ENCODE peak calls at places on chromosomes 11 and 22, in nine cellular contexts. One of them, this sample, is unnamed.

GRCh38 chr22:50271519-50271970 is 1.4 kb upstream of the MAPK11 start:
- DNase-seq in foreskin keratinocyte: no peak
- DNase-seq in Caki2: peak
- DNase-seq in caudate nucleus: no peak
- DNase-seq in LoVo: peak
- DNase-seq in small intestine: peak
- DNase-seq in suprapubic skin: no peak
- DNase-seq in mucosa of gallbladder: peak
- DNase-seq in cardiac fibroblast: peak
- DNase-seq in this sample: no peak

GRCh38 chr11:11476971-11477645 is 124.1 kb upstream of the CSNK2A3 start:
- DNase-seq in LoVo: no peak
- DNase-seq in caudate nucleus: peak
- DNase-seq in cardiac fibroblast: no peak
- DNase-seq in Caki2: no peak
- DNase-seq in small intestine: no peak
- DNase-seq in suprapubic skin: no peak
- DNase-seq in mucosa of gallbladder: no peak
- DNase-seq in foreskin keratinocyte: peak
- DNase-seq in this sample: no peak

GRCh38 chr22:19868773-19869471 is 14.2 kb upstream of the GNB1L start:
- DNase-seq in mucosa of gallbladder: no peak
- DNase-seq in caudate nucleus: peak
- DNase-seq in foreskin keratinocyte: peak
- DNase-seq in small intestine: peak
- DNase-seq in suprapubic skin: peak
- DNase-seq in Caki2: no peak
- DNase-seq in cardiac fibroblast: no peak
- DNase-seq in LoVo: no peak
- DNase-seq in this sample: no peak

GRCh38 chr11:35688023-35688422 is 25.4 kb downstream of the TRIM44 start:
- DNase-seq in cardiac fibroblast: peak
- DNase-seq in LoVo: no peak
- DNase-seq in Caki2: no peak
- DNase-seq in small intestine: no peak
- DNase-seq in mucosa of gallbladder: no peak
- DNase-seq in foreskin keratinocyte: peak
- DNase-seq in suprapubic skin: no peak
- DNase-seq in caudate nucleus: no peak
- DNase-seq in this sample: no peak

GRCh38 chr11:126434950-126435335 is 79.5 kb downstream of the ST3GAL4 start:
- DNase-seq in caudate nucleus: no peak
- DNase-seq in Caki2: no peak
- DNase-seq in small intestine: no peak
- DNase-seq in cardiac fibroblast: no peak
- DNase-seq in LoVo: no peak
- DNase-seq in mucosa of gallbladder: no peak
- DNase-seq in foreskin keratinocyte: no peak
- DNase-seq in suprapubic skin: no peak
- DNase-seq in this sample: no peak

GRCh38 chr11:2460540-2461252 is 15.9 kb downstream of the KCNQ1 start:
- DNase-seq in foreskin keratinocyte: no peak
- DNase-seq in small intestine: peak
- DNase-seq in Caki2: no peak
- DNase-seq in LoVo: no peak
- DNase-seq in mucosa of gallbladder: no peak
- DNase-seq in suprapubic skin: peak
- DNase-seq in cardiac fibroblast: no peak
- DNase-seq in caudate nucleus: no peak
- DNase-seq in this sample: no peak

GRCh38 chr11:94767701-94768601 is at the start of gene AMOTL1:
- DNase-seq in foreskin keratinocyte: peak
- DNase-seq in LoVo: no peak
- DNase-seq in small intestine: peak
- DNase-seq in cardiac fibroblast: peak
- DNase-seq in Caki2: peak
- DNase-seq in mucosa of gallbladder: peak
- DNase-seq in suprapubic skin: peak
- DNase-seq in caudate nucleus: peak
- DNase-seq in this sample: no peak

GRCh38 chr11:128759597-128759996 is 65.7 kb downstream of the FLI1 start:
- DNase-seq in LoVo: no peak
- DNase-seq in Caki2: no peak
- DNase-seq in small intestine: no peak
- DNase-seq in caudate nucleus: no peak
- DNase-seq in mucosa of gallbladder: no peak
- DNase-seq in suprapubic skin: no peak
- DNase-seq in cardiac fibroblast: peak
- DNase-seq in foreskin keratinocyte: peak
- DNase-seq in this sample: no peak

GRCh38 chr11:3637201-3637600 is 4.6 kb downstream of the ART5 start:
- DNase-seq in foreskin keratinocyte: no peak
- DNase-seq in suprapubic skin: no peak
- DNase-seq in cardiac fibroblast: no peak
- DNase-seq in small intestine: no peak
- DNase-seq in Caki2: no peak
- DNase-seq in mucosa of gallbladder: no peak
- DNase-seq in caudate nucleus: no peak
- DNase-seq in LoVo: no peak
- DNase-seq in this sample: no peak

GRCh38 chr22:36510966-36511881 is 4.4 kb upstream of the FOXRED2 start:
- DNase-seq in cardiac fibroblast: peak
- DNase-seq in foreskin keratinocyte: peak
- DNase-seq in caudate nucleus: no peak
- DNase-seq in suprapubic skin: no peak
- DNase-seq in small intestine: peak
- DNase-seq in Caki2: peak
- DNase-seq in mucosa of gallbladder: peak
- DNase-seq in LoVo: peak
- DNase-seq in this sample: no peak

GRCh38 chr11:75697906-75698563 is 19.6 kb upstream of the MOGAT2 start:
- DNase-seq in cardiac fibroblast: no peak
- DNase-seq in caudate nucleus: no peak
- DNase-seq in Caki2: no peak
- DNase-seq in foreskin keratinocyte: peak
- DNase-seq in suprapubic skin: no peak
- DNase-seq in LoVo: peak
- DNase-seq in small intestine: no peak
- DNase-seq in mucosa of gallbladder: no peak
- DNase-seq in this sample: no peak

GRCh38 chr22:22687638-22688500 is 43.5 kb downstream of the GGTLC2 start:
- DNase-seq in cardiac fibroblast: peak
- DNase-seq in small intestine: peak
- DNase-seq in LoVo: peak
- DNase-seq in foreskin keratinocyte: peak
- DNase-seq in Caki2: peak
- DNase-seq in mucosa of gallbladder: peak
- DNase-seq in suprapubic skin: no peak
- DNase-seq in caudate nucleus: no peak
- DNase-seq in this sample: peak

GRCh38 chr11:64611961-64612646 is 21.1 kb downstream of the SLC22A12 start:
- DNase-seq in LoVo: no peak
- DNase-seq in foreskin keratinocyte: no peak
- DNase-seq in mucosa of gallbladder: no peak
- DNase-seq in small intestine: no peak
- DNase-seq in cardiac fibroblast: no peak
- DNase-seq in caudate nucleus: no peak
- DNase-seq in suprapubic skin: no peak
- DNase-seq in Caki2: no peak
- DNase-seq in this sample: no peak

GRCh38 chr11:125883375-125883774 is 4.1 kb upstream of the HYLS1 start:
- DNase-seq in Caki2: no peak
- DNase-seq in foreskin keratinocyte: no peak
- DNase-seq in LoVo: no peak
- DNase-seq in suprapubic skin: no peak
- DNase-seq in small intestine: peak
- DNase-seq in mucosa of gallbladder: no peak
- DNase-seq in caudate nucleus: no peak
- DNase-seq in cardiac fibroblast: no peak
- DNase-seq in this sample: no peak

GRCh38 chr11:35162795-35163194 is 23.8 kb downstream of the CD44 start:
- DNase-seq in cardiac fibroblast: peak
- DNase-seq in caudate nucleus: no peak
- DNase-seq in foreskin keratinocyte: no peak
- DNase-seq in suprapubic skin: no peak
- DNase-seq in mucosa of gallbladder: no peak
- DNase-seq in small intestine: no peak
- DNase-seq in LoVo: no peak
- DNase-seq in Caki2: no peak
- DNase-seq in this sample: no peak

GRCh38 chr22:21697866-21698265 is 32.1 kb downstream of the PPIL2 start:
- DNase-seq in mucosa of gallbladder: no peak
- DNase-seq in cardiac fibroblast: peak
- DNase-seq in Caki2: no peak
- DNase-seq in LoVo: no peak
- DNase-seq in caudate nucleus: no peak
- DNase-seq in suprapubic skin: no peak
- DNase-seq in foreskin keratinocyte: no peak
- DNase-seq in small intestine: no peak
- DNase-seq in this sample: no peak

GRCh38 chr11:33294797-33295196 is 37.6 kb downstream of the HIPK3 start:
- DNase-seq in Caki2: no peak
- DNase-seq in LoVo: no peak
- DNase-seq in caudate nucleus: no peak
- DNase-seq in cardiac fibroblast: no peak
- DNase-seq in mucosa of gallbladder: no peak
- DNase-seq in foreskin keratinocyte: no peak
- DNase-seq in small intestine: no peak
- DNase-seq in suprapubic skin: no peak
- DNase-seq in this sample: no peak

GRCh38 chr11:110079726-110080125 is 13.5 kb upstream of the ZC3H12C start:
- DNase-seq in small intestine: no peak
- DNase-seq in foreskin keratinocyte: no peak
- DNase-seq in mucosa of gallbladder: no peak
- DNase-seq in Caki2: no peak
- DNase-seq in suprapubic skin: no peak
- DNase-seq in LoVo: no peak
- DNase-seq in cardiac fibroblast: no peak
- DNase-seq in caudate nucleus: no peak
- DNase-seq in this sample: no peak

GRCh38 chr22:38317995-38318715 is 922 bp upstream of the CSNK1E start:
- DNase-seq in LoVo: peak
- DNase-seq in mucosa of gallbladder: peak
- DNase-seq in Caki2: peak
- DNase-seq in cardiac fibroblast: peak
- DNase-seq in suprapubic skin: no peak
- DNase-seq in foreskin keratinocyte: peak
- DNase-seq in caudate nucleus: no peak
- DNase-seq in small intestine: peak
- DNase-seq in this sample: peak

GRCh38 chr11:82932564-82932963 is 31.0 kb downstream of the DDIAS start:
- DNase-seq in mucosa of gallbladder: no peak
- DNase-seq in small intestine: no peak
- DNase-seq in caudate nucleus: no peak
- DNase-seq in suprapubic skin: no peak
- DNase-seq in Caki2: no peak
- DNase-seq in LoVo: no peak
- DNase-seq in foreskin keratinocyte: no peak
- DNase-seq in cardiac fibroblast: no peak
- DNase-seq in this sample: no peak

GRCh38 chr11:35035894-35036408 is 103.0 kb upstream of the CD44 start:
- DNase-seq in small intestine: no peak
- DNase-seq in mucosa of gallbladder: no peak
- DNase-seq in Caki2: peak
- DNase-seq in suprapubic skin: no peak
- DNase-seq in LoVo: no peak
- DNase-seq in cardiac fibroblast: peak
- DNase-seq in caudate nucleus: no peak
- DNase-seq in foreskin keratinocyte: peak
- DNase-seq in this sample: peak

GRCh38 chr22:35023692-35024363 is 42.1 kb upstream of the ISX start:
- DNase-seq in LoVo: peak
- DNase-seq in suprapubic skin: peak
- DNase-seq in cardiac fibroblast: peak
- DNase-seq in Caki2: peak
- DNase-seq in caudate nucleus: peak
- DNase-seq in small intestine: peak
- DNase-seq in mucosa of gallbladder: peak
- DNase-seq in foreskin keratinocyte: peak
- DNase-seq in this sample: no peak

GRCh38 chr11:66846671-66847091 is 3.4 kb downstream of the RCE1 start:
- DNase-seq in cardiac fibroblast: peak
- DNase-seq in LoVo: no peak
- DNase-seq in caudate nucleus: no peak
- DNase-seq in Caki2: no peak
- DNase-seq in suprapubic skin: peak
- DNase-seq in small intestine: no peak
- DNase-seq in foreskin keratinocyte: no peak
- DNase-seq in mucosa of gallbladder: no peak
- DNase-seq in this sample: no peak

GRCh38 chr11:69995697-69996096 is 82.4 kb upstream of the ANO1 start:
- DNase-seq in foreskin keratinocyte: no peak
- DNase-seq in LoVo: no peak
- DNase-seq in small intestine: no peak
- DNase-seq in suprapubic skin: no peak
- DNase-seq in cardiac fibroblast: no peak
- DNase-seq in mucosa of gallbladder: no peak
- DNase-seq in Caki2: no peak
- DNase-seq in caudate nucleus: no peak
- DNase-seq in this sample: no peak

GRCh38 chr11:71498091-71498490 is 29.0 kb upstream of the KRTAP5-7 start:
- DNase-seq in LoVo: no peak
- DNase-seq in cardiac fibroblast: no peak
- DNase-seq in mucosa of gallbladder: no peak
- DNase-seq in suprapubic skin: no peak
- DNase-seq in foreskin keratinocyte: no peak
- DNase-seq in caudate nucleus: no peak
- DNase-seq in Caki2: no peak
- DNase-seq in small intestine: no peak
- DNase-seq in this sample: no peak

GRCh38 chr11:94766656-94767291 is 1.4 kb upstream of the AMOTL1 start:
- DNase-seq in caudate nucleus: no peak
- DNase-seq in small intestine: no peak
- DNase-seq in LoVo: no peak
- DNase-seq in Caki2: no peak
- DNase-seq in mucosa of gallbladder: no peak
- DNase-seq in suprapubic skin: no peak
- DNase-seq in foreskin keratinocyte: peak
- DNase-seq in cardiac fibroblast: no peak
- DNase-seq in this sample: no peak

GRCh38 chr11:17810041-17810440 is 75.5 kb downstream of the KCNC1 start:
- DNase-seq in LoVo: no peak
- DNase-seq in suprapubic skin: peak
- DNase-seq in caudate nucleus: no peak
- DNase-seq in foreskin keratinocyte: no peak
- DNase-seq in cardiac fibroblast: no peak
- DNase-seq in small intestine: no peak
- DNase-seq in mucosa of gallbladder: no peak
- DNase-seq in Caki2: no peak
- DNase-seq in this sample: no peak

GRCh38 chr11:67583319-67584204 is at the start of gene GSTP1:
- DNase-seq in Caki2: no peak
- DNase-seq in mucosa of gallbladder: peak
- DNase-seq in small intestine: peak
- DNase-seq in caudate nucleus: peak
- DNase-seq in LoVo: peak
- DNase-seq in foreskin keratinocyte: peak
- DNase-seq in suprapubic skin: peak
- DNase-seq in cardiac fibroblast: peak
- DNase-seq in this sample: peak

GRCh38 chr11:2511421-2512369 is 66.9 kb downstream of the KCNQ1 start:
- DNase-seq in caudate nucleus: no peak
- DNase-seq in Caki2: no peak
- DNase-seq in foreskin keratinocyte: no peak
- DNase-seq in mucosa of gallbladder: peak
- DNase-seq in small intestine: no peak
- DNase-seq in cardiac fibroblast: no peak
- DNase-seq in LoVo: no peak
- DNase-seq in suprapubic skin: peak
- DNase-seq in this sample: no peak

GRCh38 chr11:59009661-59010060 is 70.4 kb downstream of the GLYATL1 start:
- DNase-seq in suprapubic skin: no peak
- DNase-seq in LoVo: no peak
- DNase-seq in mucosa of gallbladder: no peak
- DNase-seq in cardiac fibroblast: no peak
- DNase-seq in Caki2: no peak
- DNase-seq in caudate nucleus: no peak
- DNase-seq in foreskin keratinocyte: no peak
- DNase-seq in small intestine: no peak
- DNase-seq in this sample: no peak

GRCh38 chr22:32572741-32573140 is 98.1 kb downstream of the FBXO7 start:
- DNase-seq in caudate nucleus: no peak
- DNase-seq in cardiac fibroblast: no peak
- DNase-seq in suprapubic skin: peak
- DNase-seq in LoVo: no peak
- DNase-seq in mucosa of gallbladder: no peak
- DNase-seq in Caki2: no peak
- DNase-seq in foreskin keratinocyte: no peak
- DNase-seq in small intestine: no peak
- DNase-seq in this sample: no peak